ENCODE peak calls at places on chromosomes 4 and X, in five cellular contexts. Q is breast epithelium, Y is foreskin fibroblast, N is AG04449, P is nephron progenitor cell. F is an unnamed sample.

GRCh38 chrX:47723689-47724088 is 64.7 kb upstream of the UXT start:
- DNase-seq in Q (no peak), Y (no peak), N (no peak), P (no peak), F (no peak)

GRCh38 chrX:152814048-152814447 is 16.5 kb downstream of the CETN2 start:
- DNase-seq in Q (no peak), Y (no peak), N (no peak), P (no peak), F (no peak)

GRCh38 chr4:13988347-13989265 is 361.1 kb upstream of the BOD1L1 start:
- DNase-seq in Q (peak), Y (peak), N (peak), P (no peak), F (no peak)

GRCh38 chr4:52260507-52261302 is 209.6 kb downstream of the SPATA18 start:
- DNase-seq in Q (no peak), Y (no peak), N (no peak), P (peak), F (no peak)

GRCh38 chrX:38754102-38754790 is 47.0 kb upstream of the MID1IP1 start:
- DNase-seq in Q (no peak), Y (peak), N (no peak), P (peak), F (no peak)

GRCh38 chr4:142883433-142883832 is 37.3 kb upstream of the INPP4B start:
- DNase-seq in Q (no peak), Y (no peak), N (no peak), P (no peak), F (no peak)

GRCh38 chrX:16213970-16214369 is 46.7 kb downstream of the MAGEB17 start:
- DNase-seq in Q (no peak), Y (no peak), N (no peak), P (no peak), F (no peak)

GRCh38 chr4:105551968-105552746 is at the start of gene ARHGEF38:
- DNase-seq in Q (peak), Y (no peak), N (peak), P (no peak), F (no peak)

GRCh38 chrX:96763608-96764007 is 79.0 kb downstream of the DIAPH2 start:
- DNase-seq in Q (no peak), Y (no peak), N (no peak), P (no peak), F (no peak)

GRCh38 chr4:153222790-153223417 is 18.7 kb downstream of the TRIM2 start:
- DNase-seq in Q (no peak), Y (no peak), N (no peak), P (peak), F (peak)

GRCh38 chr4:110616162-110617062 is 6.5 kb downstream of the PITX2 start:
- DNase-seq in Q (no peak), Y (no peak), N (no peak), P (peak), F (no peak)

GRCh38 chrX:65643046-65643785 is 24.2 kb upstream of the MSN start:
- DNase-seq in Q (peak), Y (no peak), N (peak), P (no peak), F (no peak)

GRCh38 chrX:3589474-3589873 is 124.0 kb downstream of the PRKX start:
- DNase-seq in Q (no peak), Y (no peak), N (no peak), P (no peak), F (no peak)

GRCh38 chr4:108139089-108139488 is 29.6 kb downstream of the LEF1 start:
- DNase-seq in Q (no peak), Y (no peak), N (no peak), P (no peak), F (no peak)

GRCh38 chr4:175127314-175127713 is 209.2 kb downstream of the ADAM29 start:
- DNase-seq in Q (no peak), Y (no peak), N (no peak), P (no peak), F (no peak)

GRCh38 chr4:13559414-13559813 is 15.1 kb upstream of the NKX3-2 start:
- DNase-seq in Q (no peak), Y (peak), N (peak), P (no peak), F (no peak)

GRCh38 chr4:127708985-127709384 is 21.2 kb upstream of the SLC25A31 start:
- DNase-seq in Q (peak), Y (peak), N (no peak), P (no peak), F (no peak)

GRCh38 chr4:73870260-73870659 is 1.1 kb downstream of the CXCL1 start:
- DNase-seq in Q (no peak), Y (no peak), N (no peak), P (no peak), F (no peak)

GRCh38 chr4:2441393-2442174 is 22.8 kb downstream of the CFAP99 start:
- DNase-seq in Q (no peak), Y (no peak), N (no peak), P (peak), F (peak)

GRCh38 chr4:126023946-126024345 is 709.2 kb downstream of the FAT4 start:
- DNase-seq in Q (no peak), Y (no peak), N (no peak), P (no peak), F (no peak)

GRCh38 chr4:126018274-126018673 is 703.5 kb downstream of the FAT4 start:
- DNase-seq in Q (no peak), Y (no peak), N (no peak), P (no peak), F (no peak)
- TF ChIP-seq CTCF in Q (no peak), Y (no peak), N (no peak), P (no peak), F (no peak)

GRCh38 chrX:80430826-80431501 is 10.7 kb downstream of the TENT5D start:
- DNase-seq in Q (no peak), Y (no peak), N (no peak), P (no peak), F (no peak)
- TF ChIP-seq CTCF in Q (no peak), Y (no peak), N (no peak), P (no peak), F (no peak)

GRCh38 chr4:170051402-170051801 is 25.2 kb upstream of the MFAP3L start:
- DNase-seq in Q (no peak), Y (no peak), N (no peak), P (no peak), F (no peak)
- TF ChIP-seq CTCF in Q (no peak), Y (no peak), N (no peak), P (no peak), F (no peak)

GRCh38 chr4:26132858-26133257 is 188.0 kb upstream of the RBPJ start:
- DNase-seq in Q (no peak), Y (no peak), N (no peak), P (no peak), F (no peak)
- TF ChIP-seq CTCF in Q (no peak), Y (no peak), N (no peak), P (no peak), F (no peak)

DNA sequence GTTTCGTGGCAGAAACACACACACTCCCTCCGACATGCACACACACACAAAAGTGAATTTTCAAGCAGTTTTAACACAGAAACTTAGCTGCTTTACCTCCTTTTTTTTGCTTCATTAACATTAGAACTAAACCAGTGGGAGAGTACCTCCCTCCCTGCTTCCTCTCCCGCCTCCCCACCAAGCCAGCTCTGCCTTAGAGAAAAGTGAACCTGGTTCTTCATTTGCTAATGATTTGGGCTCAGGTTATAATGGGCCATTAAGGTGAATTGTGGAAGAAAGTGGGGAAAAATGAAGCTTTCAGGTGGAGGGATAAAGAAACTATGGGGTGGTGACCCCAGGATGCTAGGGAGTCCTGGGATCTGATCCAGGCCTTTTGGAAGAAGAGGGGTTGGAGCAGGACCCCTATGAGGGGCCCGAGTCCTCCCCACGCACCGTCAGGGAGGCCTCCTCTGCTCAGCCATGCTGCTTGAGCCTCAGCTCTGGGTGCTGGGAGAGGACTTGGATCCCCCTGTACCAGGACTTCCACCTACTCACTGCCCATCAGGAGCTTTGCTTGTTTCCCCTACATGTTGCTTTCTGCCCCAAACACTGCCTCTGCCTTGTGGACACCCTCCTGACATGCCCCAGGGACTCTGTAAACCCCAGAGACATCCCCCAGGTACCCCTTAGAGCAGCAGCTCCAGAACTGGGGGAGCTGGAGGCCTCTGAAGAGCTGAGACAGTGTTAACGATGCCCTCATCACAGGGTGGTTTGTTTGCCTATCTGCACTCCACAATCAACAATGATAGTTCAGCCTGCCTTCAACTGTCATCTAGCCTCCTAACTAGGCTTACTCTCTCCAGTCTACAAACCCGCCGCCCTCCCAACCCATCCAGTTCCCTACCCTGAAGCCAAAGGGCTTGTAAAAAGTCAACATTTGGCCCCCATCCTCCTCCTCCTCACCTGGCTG is 6.5 kb upstream of the JADE1 start:
- DNase-seq in Q (no peak), Y (no peak), N (no peak), P (no peak), F (no peak)
- TF ChIP-seq CTCF in Q (no peak), Y (no peak), N (no peak), P (no peak), F (no peak)

GRCh38 chr4:118712872-118713271 is 27.7 kb downstream of the METTL14 start:
- DNase-seq in Q (no peak), Y (peak), N (no peak), P (no peak), F (no peak)
- TF ChIP-seq CTCF in Q (no peak), Y (no peak), N (no peak), P (no peak), F (no peak)

GRCh38 chr4:173827707-173828106 is 297.7 kb upstream of the HAND2 start:
- DNase-seq in Q (no peak), Y (no peak), N (no peak), P (no peak), F (no peak)
- TF ChIP-seq CTCF in Q (no peak), Y (no peak), N (no peak), P (no peak), F (no peak)

DNA sequence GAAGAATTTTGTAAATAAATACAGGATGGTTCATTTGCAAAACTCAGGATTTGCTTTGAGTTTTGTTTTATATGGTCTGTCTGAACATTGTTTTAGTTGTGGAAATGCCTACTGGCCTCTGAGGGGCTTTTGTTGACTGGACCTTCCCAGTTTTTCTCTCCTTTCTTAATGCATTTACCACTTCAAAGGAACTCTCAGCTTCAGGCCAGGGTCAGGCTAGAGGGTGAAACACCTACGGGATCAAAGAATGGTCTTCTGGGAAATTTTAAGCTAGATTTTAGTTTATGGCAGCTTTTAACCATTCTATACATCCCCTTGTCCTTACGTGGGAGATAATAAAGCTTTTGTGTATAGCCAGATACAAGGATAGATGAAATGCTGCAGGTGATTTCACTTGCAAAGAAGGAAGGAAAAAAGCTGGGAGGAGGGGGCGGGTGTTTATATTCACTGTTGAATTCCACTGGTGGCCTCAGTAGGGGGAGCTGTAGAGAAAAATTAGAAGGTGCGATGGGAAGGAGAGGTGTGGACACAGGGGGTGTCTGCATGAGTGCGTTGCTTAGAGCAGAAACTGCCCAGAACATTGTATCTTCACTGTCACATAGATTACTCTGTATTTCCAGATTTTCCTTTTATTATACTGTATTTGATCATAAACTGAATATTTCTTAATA is 151.8 kb downstream of the TSPAN5 start:
- DNase-seq in Q (no peak), Y (no peak), N (no peak), P (no peak), F (no peak)
- TF ChIP-seq CTCF in Q (no peak), Y (no peak), N (no peak), P (peak), F (no peak)

GRCh38 chr4:37976991-37977470 is 16.8 kb downstream of the PTTG2 start:
- DNase-seq in Q (peak), Y (peak), N (no peak), P (peak), F (peak)
- TF ChIP-seq CTCF in Q (no peak), Y (no peak), N (peak), P (no peak), F (no peak)

DNA sequence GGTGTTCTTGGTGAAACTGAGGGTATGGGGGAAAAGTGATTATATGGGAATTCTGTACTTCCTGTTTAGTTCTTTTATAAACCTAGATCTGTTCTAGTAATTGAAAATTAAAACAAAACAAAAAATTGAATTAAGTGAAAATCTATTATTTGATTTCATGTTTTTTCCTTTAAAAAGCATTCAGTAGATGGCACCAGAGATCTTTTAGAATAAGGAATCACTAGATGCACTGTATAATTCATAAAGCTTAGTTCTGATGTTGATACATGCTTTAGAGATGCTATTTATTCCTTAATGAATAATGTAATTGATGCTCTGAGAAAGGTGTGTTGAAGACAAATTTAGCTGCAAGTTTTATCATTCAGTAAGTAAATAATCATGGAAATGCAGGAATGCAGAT is 87.3 kb downstream of the LCORL start:
- DNase-seq in Q (no peak), Y (no peak), N (no peak), P (no peak), F (no peak)
- TF ChIP-seq CTCF in Q (no peak), Y (no peak), N (no peak), P (no peak), F (no peak)